ENCODE peak calls at places on chromosome 17, in six cellular contexts. F is A549, J is neural progenitor cell, C is hepatocyte, B is GM23248, A is H9. E is an unnamed sample.

GRCh38 chr17:44093231-44093900 is 22.8 kb downstream of the G6PC3 start:
- DNase-seq in F (no peak), J (no peak), C (no peak), B (no peak), A (no peak), E (no peak)

GRCh38 chr17:19270951-19271611 is 33.9 kb downstream of the EPN2 start:
- DNase-seq in F (no peak), J (no peak), C (no peak), B (no peak), A (no peak), E (no peak)

GRCh38 chr17:60598001-60598736 is 1.8 kb upstream of the PPM1D start:
- DNase-seq in F (no peak), J (no peak), C (no peak), B (no peak), A (no peak), E (no peak)

GRCh38 chr17:70394430-70394829 is 225.1 kb downstream of the KCNJ2 start:
- DNase-seq in F (no peak), J (no peak), C (no peak), B (no peak), A (no peak), E (no peak)

GRCh38 chr17:77086433-77087010 is 54.2 kb upstream of the SEC14L1 start:
- DNase-seq in F (peak), J (peak), C (peak), B (peak), A (peak), E (peak)

GRCh38 chr17:10824874-10825273 is 13.0 kb downstream of the PIRT start:
- DNase-seq in F (no peak), J (no peak), C (no peak), B (no peak), A (no peak), E (no peak)

GRCh38 chr17:39450051-39450450 is 1.0 kb downstream of the MED1 start:
- DNase-seq in F (no peak), J (no peak), C (peak), B (peak), A (no peak), E (no peak)

GRCh38 chr17:38844261-38844757 is 9.2 kb downstream of the RPL23 start:
- DNase-seq in F (no peak), J (no peak), C (peak), B (peak), A (no peak), E (peak)

GRCh38 chr17:51119415-51120356 is 982 bp downstream of the SPAG9 start:
- DNase-seq in F (peak), J (peak), C (peak), B (peak), A (peak), E (peak)

GRCh38 chr17:57284984-57285646 is 28.8 kb downstream of the MSI2 start:
- DNase-seq in F (no peak), J (peak), C (no peak), B (no peak), A (no peak), E (peak)

GRCh38 chr17:6376901-6377300 is 58.0 kb downstream of the AIPL1 start:
- DNase-seq in F (no peak), J (peak), C (peak), B (no peak), A (no peak), E (no peak)

GRCh38 chr17:82810644-82811430 is 29.0 kb downstream of the ZNF750 start:
- DNase-seq in F (no peak), J (no peak), C (no peak), B (no peak), A (no peak), E (no peak)

GRCh38 chr17:6470146-6470718 is 26.0 kb downstream of the PIMREG start:
- DNase-seq in F (no peak), J (no peak), C (no peak), B (no peak), A (no peak), E (no peak)

GRCh38 chr17:7307686-7308624 is 527 bp downstream of the EIF5A start:
- DNase-seq in F (peak), J (peak), C (peak), B (peak), A (peak), E (peak)

GRCh38 chr17:8117980-8118768 is at the start of gene ALOXE3:
- DNase-seq in F (peak), J (peak), C (peak), B (peak), A (peak), E (no peak)

GRCh38 chr17:65885484-65885883 is 306.4 kb downstream of the CEP112 start:
- DNase-seq in F (no peak), J (no peak), C (no peak), B (peak), A (no peak), E (no peak)

GRCh38 chr17:33049781-33050414 is 58.3 kb downstream of the SPACA3 start:
- DNase-seq in F (peak), J (peak), C (peak), B (peak), A (peak), E (peak)

GRCh38 chr17:35214631-35215273 is 20.6 kb upstream of the SLC35G3 start:
- DNase-seq in F (no peak), J (no peak), C (no peak), B (no peak), A (no peak), E (no peak)

GRCh38 chr17:34365340-34365739 is 2.3 kb upstream of the CCL1 start:
- DNase-seq in F (no peak), J (no peak), C (no peak), B (no peak), A (no peak), E (peak)

GRCh38 chr17:34126496-34126895 is 128.6 kb upstream of the CCL2 start:
- DNase-seq in F (no peak), J (no peak), C (no peak), B (no peak), A (no peak), E (no peak)

GRCh38 chr17:77631307-77631706 is 327.2 kb upstream of the TNRC6C start:
- DNase-seq in F (no peak), J (no peak), C (no peak), B (no peak), A (no peak), E (no peak)

GRCh38 chr17:58387834-58388233 is 29.5 kb downstream of the RNF43 start:
- DNase-seq in F (no peak), J (no peak), C (peak), B (no peak), A (no peak), E (no peak)

GRCh38 chr17:50538549-50539410 is 6.2 kb downstream of the EPN3 start:
- DNase-seq in F (no peak), J (no peak), C (peak), B (no peak), A (peak), E (no peak)

GRCh38 chr17:61757168-61757567 is 106.2 kb downstream of the BRIP1 start:
- DNase-seq in F (no peak), J (no peak), C (no peak), B (no peak), A (no peak), E (peak)

GRCh38 chr17:7043195-7043543 is 723 bp downstream of the SLC16A11 start:
- DNase-seq in F (no peak), J (peak), C (no peak), B (no peak), A (no peak), E (peak)

GRCh38 chr17:82439829-82440365 is 10.7 kb downstream of the CYBC1 start:
- DNase-seq in F (no peak), J (no peak), C (no peak), B (no peak), A (peak), E (no peak)

GRCh38 chr17:50440838-50441829 is 15.1 kb downstream of the ACSF2 start:
- DNase-seq in F (no peak), J (no peak), C (no peak), B (no peak), A (no peak), E (no peak)

GRCh38 chr17:1977583-1978395 is 47.3 kb downstream of the RTN4RL1 start:
- DNase-seq in F (no peak), J (peak), C (no peak), B (no peak), A (peak), E (no peak)

GRCh38 chr17:19702231-19702641 is 14.1 kb downstream of the SLC47A2 start:
- DNase-seq in F (no peak), J (no peak), C (no peak), B (no peak), A (peak), E (no peak)

GRCh38 chr17:20291853-20292252 is 175.5 kb downstream of the LGALS9B start:
- DNase-seq in F (no peak), J (no peak), C (no peak), B (no peak), A (no peak), E (no peak)

GRCh38 chr17:21352221-21352980 is 23.8 kb upstream of the KCNJ12 start:
- DNase-seq in F (no peak), J (no peak), C (no peak), B (no peak), A (no peak), E (no peak)

GRCh38 chr17:78977992-78978973 is 1.4 kb downstream of the LGALS3BP start:
- DNase-seq in F (no peak), J (no peak), C (no peak), B (no peak), A (no peak), E (no peak)

GRCh38 chr17:58691701-58692238 is at the start of gene TEX14:
- DNase-seq in F (no peak), J (no peak), C (no peak), B (no peak), A (peak), E (no peak)

GRCh38 chr17:2058521-2059124 is 3.7 kb downstream of the HIC1 start:
- DNase-seq in F (peak), J (no peak), C (peak), B (peak), A (peak), E (peak)

GRCh38 chr17:78044280-78044835 is 84.2 kb downstream of the TMC6 start:
- DNase-seq in F (no peak), J (no peak), C (no peak), B (no peak), A (no peak), E (no peak)

GRCh38 chr17:39634384-39634871 is 2.5 kb upstream of the STARD3 start:
- DNase-seq in F (peak), J (peak), C (peak), B (peak), A (no peak), E (peak)

DNA sequence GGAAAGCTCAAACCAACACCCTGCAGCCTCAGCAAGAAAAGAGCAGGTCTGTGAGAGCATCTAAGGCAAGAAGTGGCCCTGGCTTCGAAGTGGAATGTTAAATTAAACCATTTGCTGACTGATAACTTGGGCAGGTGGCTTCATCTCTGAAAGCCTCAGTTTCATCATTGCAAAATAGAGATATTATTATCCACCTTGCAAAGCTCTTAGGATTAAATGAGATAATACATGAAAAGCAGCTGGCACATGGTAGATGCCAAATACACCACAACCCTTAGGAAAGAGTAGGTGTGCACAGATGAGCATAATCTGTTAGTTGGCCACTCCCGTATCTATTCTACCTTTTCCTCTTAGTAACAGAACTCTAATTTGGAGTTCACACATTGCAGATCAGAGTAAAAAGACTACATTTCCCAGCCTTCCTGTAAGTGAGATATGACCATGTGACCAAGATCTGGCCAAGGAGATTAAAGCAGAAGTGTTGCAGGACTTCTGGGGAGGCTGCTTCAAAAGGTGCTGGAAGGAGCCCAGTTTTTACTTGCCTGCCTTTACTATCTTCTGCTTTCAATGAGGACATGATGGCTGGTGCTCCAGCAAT is 288.7 kb downstream of the SOX9 start:
- DNase-seq in F (no peak), J (no peak), C (no peak), B (no peak), A (no peak), E (no peak)
- H3K4me2 ChIP-seq in F (no peak), J (no peak), C (no peak), B (no peak), A (no peak), E (no peak)

GRCh38 chr17:75250009-75250471 is 11.4 kb downstream of the GGA3 start:
- DNase-seq in F (no peak), J (no peak), C (no peak), B (peak), A (no peak), E (peak)
- H3K27ac ChIP-seq in F (no peak), J (no peak), C (no peak), B (peak), A (no peak), E (peak)

DNA sequence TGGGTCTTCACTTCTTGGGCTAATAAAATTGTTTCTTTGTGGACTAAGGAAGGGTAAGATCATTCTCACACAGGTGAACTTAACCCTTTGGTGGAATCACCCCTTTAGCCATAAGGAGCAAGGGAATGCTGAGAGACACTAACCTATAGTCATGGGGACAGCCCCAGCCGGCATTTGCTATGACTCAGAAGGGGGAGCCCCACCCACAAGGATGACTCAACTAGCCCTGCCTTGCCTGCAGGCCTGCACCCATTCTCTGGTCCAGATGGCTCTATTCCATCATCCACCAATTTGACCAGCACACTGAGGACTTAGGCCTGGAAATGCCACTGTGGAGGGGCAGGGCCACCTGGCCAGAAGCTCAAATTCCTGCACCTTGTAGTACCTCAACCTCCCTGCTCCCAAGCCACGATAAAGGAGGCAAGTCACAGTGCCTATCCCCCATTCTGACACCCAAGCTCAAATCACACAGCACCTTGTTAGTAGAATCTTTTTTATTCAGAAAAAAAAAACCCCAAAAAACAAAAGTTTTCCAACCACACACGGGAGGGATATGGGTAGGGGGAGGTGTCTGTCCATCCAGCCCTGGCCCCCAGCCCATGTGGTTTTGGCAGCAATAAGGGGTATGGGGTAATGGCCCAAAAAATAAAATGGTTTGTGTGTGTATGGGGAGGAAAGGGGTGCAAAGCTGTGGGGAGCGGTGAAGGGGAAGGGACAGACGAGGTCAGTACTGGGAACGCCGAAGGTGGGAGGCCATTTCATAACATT is 3.0 kb downstream of the PFN1 start:
- DNase-seq in F (peak), J (no peak), C (peak), B (peak), A (peak), E (peak)
- H3K4me2 ChIP-seq in F (peak), J (no peak), C (peak), B (peak), A (peak), E (peak)

GRCh38 chr17:48162305-48162934 is 54.9 kb downstream of the SNX11 start:
- DNase-seq in F (peak), J (no peak), C (no peak), B (no peak), A (no peak), E (no peak)
- H3K27ac ChIP-seq in F (peak), J (no peak), C (peak), B (no peak), A (no peak), E (no peak)

GRCh38 chr17:880871-881269 is 98.7 kb downstream of the NXN start:
- DNase-seq in F (no peak), J (no peak), C (no peak), B (no peak), A (no peak), E (no peak)
- H3K4me2 ChIP-seq in F (no peak), J (no peak), C (no peak), B (no peak), A (no peak), E (no peak)

DNA sequence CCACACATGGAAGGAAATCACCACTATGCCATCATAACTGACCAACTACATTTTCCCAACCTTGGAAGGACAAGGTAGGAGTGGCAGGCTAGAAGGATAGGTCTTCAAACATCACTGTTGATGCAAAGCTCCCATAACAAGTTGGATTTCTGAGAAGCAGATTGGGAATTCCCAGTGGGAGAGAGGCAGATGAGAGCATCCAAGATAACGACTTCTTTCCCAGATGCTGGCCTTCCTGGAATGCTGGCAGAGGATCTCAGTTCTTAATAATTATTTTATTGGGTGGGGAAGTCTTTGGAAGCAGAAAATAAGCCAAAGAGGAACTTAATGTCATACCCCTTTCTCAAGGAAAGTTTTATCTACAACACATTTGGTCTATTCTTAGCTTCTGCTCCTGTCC is 64.5 kb downstream of the MPRIP start:
- DNase-seq in F (no peak), J (no peak), C (no peak), B (no peak), A (no peak), E (no peak)
- H3K27ac ChIP-seq in F (peak), J (no peak), C (no peak), B (peak), A (no peak), E (no peak)

GRCh38 chr17:81388091-81388611 is 7.1 kb upstream of the BAHCC1 start:
- DNase-seq in F (no peak), J (no peak), C (no peak), B (no peak), A (no peak), E (no peak)
- H3K4me2 ChIP-seq in F (peak), J (peak), C (peak), B (peak), A (no peak), E (no peak)

GRCh38 chr17:64628641-64629040 is 33.5 kb downstream of the SMURF2 start:
- DNase-seq in F (no peak), J (no peak), C (no peak), B (peak), A (no peak), E (no peak)

GRCh38 chr17:64625541-64625940 is 36.6 kb downstream of the SMURF2 start:
- DNase-seq in F (no peak), J (no peak), C (no peak), B (no peak), A (no peak), E (no peak)

GRCh38 chr17:64626827-64627226 is 35.3 kb downstream of the SMURF2 start:
- DNase-seq in F (no peak), J (no peak), C (no peak), B (no peak), A (no peak), E (no peak)

GRCh38 chr17:64630309-64631223 is 31.5 kb downstream of the SMURF2 start:
- DNase-seq in F (no peak), J (no peak), C (no peak), B (no peak), A (no peak), E (no peak)

DNA sequence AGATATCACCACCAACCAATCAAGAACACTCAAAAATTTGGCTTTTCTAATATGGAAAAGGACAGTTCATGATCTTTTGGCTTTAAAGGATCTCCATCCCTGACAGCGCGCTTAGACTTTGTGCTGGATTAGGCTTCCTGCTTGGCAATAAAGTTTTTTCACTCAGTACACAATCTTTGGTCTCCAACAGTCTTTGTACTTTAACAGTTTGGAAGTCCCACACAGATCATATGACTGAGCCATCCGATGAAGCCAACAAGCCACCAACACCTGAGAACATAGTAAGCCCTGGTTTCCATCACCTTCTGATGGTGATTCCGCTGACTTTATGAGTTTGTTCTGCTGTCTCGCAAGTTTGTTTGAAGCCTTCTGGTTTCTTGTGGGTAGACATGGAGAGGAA is 34.3 kb downstream of the SMURF2 start:
- DNase-seq in F (no peak), J (no peak), C (peak), B (no peak), A (no peak), E (no peak)
- H3K27ac ChIP-seq in F (no peak), J (no peak), C (no peak), B (peak), A (no peak), E (no peak)

GRCh38 chr17:27997044-27997401 is 45.5 kb upstream of the NLK start:
- DNase-seq in F (no peak), J (no peak), C (no peak), B (no peak), A (no peak), E (no peak)

GRCh38 chr17:27996157-27997043 is 46.1 kb upstream of the NLK start:
- DNase-seq in F (no peak), J (no peak), C (no peak), B (no peak), A (no peak), E (no peak)

GRCh38 chr17:27997522-27997921 is 45.0 kb upstream of the NLK start:
- DNase-seq in F (no peak), J (no peak), C (no peak), B (no peak), A (no peak), E (no peak)

GRCh38 chr17:28004344-28004743 is 38.1 kb upstream of the NLK start:
- DNase-seq in F (no peak), J (no peak), C (no peak), B (no peak), A (no peak), E (no peak)

GRCh38 chr17:28001149-28001548 is 41.3 kb upstream of the NLK start:
- DNase-seq in F (no peak), J (no peak), C (no peak), B (peak), A (no peak), E (peak)
- H3K4me2 ChIP-seq in F (no peak), J (no peak), C (no peak), B (no peak), A (no peak), E (no peak)

E was measured in MM.1S.